ENCODE peak calls at places on chromosome 2, in six cellular contexts. V, H, A, X, K and B are unnamed samples.

GRCh38 chr2:118046628-118047210 is 32.8 kb upstream of the CCDC93 start:
- DNase-seq in V (peak), H (peak), A (peak), X (no peak), K (no peak), B (peak)

GRCh38 chr2:174561283-174562275 is 36.0 kb downstream of the WIPF1 start:
- DNase-seq in V (no peak), H (no peak), A (no peak), X (peak), K (no peak), B (peak)

GRCh38 chr2:9222246-9222898 is 15.8 kb downstream of the ASAP2 start:
- DNase-seq in V (no peak), H (no peak), A (no peak), X (no peak), K (no peak), B (no peak)

GRCh38 chr2:67792796-67793195 is 270.0 kb downstream of the C1D start:
- DNase-seq in V (no peak), H (no peak), A (no peak), X (no peak), K (no peak), B (no peak)

GRCh38 chr2:86788881-86789686 is 1.6 kb downstream of the CD8A start:
- DNase-seq in V (no peak), H (peak), A (no peak), X (no peak), K (no peak), B (no peak)

GRCh38 chr2:45680351-45680967 is 29.0 kb downstream of the PRKCE start:
- DNase-seq in V (no peak), H (no peak), A (no peak), X (no peak), K (no peak), B (no peak)

GRCh38 chr2:98134138-98134537 is 47.2 kb downstream of the VWA3B start:
- DNase-seq in V (no peak), H (no peak), A (no peak), X (no peak), K (no peak), B (no peak)

GRCh38 chr2:16386431-16386830 is 279.2 kb downstream of the CYRIA start:
- DNase-seq in V (no peak), H (no peak), A (no peak), X (no peak), K (no peak), B (no peak)

GRCh38 chr2:24643051-24643450 is 150.1 kb downstream of the PTRHD1 start:
- DNase-seq in V (no peak), H (no peak), A (no peak), X (no peak), K (no peak), B (no peak)

GRCh38 chr2:86037141-86037794 is 68.4 kb downstream of the POLR1A start:
- DNase-seq in V (no peak), H (peak), A (no peak), X (peak), K (peak), B (peak)

GRCh38 chr2:110106642-110107041 is 9.0 kb downstream of the MALL start:
- DNase-seq in V (no peak), H (no peak), A (peak), X (peak), K (no peak), B (peak)

GRCh38 chr2:130352229-130352628 is 3.6 kb upstream of the PTPN18 start:
- DNase-seq in V (no peak), H (no peak), A (no peak), X (no peak), K (no peak), B (no peak)

GRCh38 chr2:18598848-18599484 is 9.6 kb upstream of the NT5C1B start:
- DNase-seq in V (no peak), H (no peak), A (no peak), X (no peak), K (no peak), B (no peak)